ENCODE peak calls at places on chromosomes 2 and 18, in seven cellular contexts. One of them, this sample, is unnamed.

GRCh38 chr2:121075006-121075545 is 209.9 kb downstream of the TFCP2L1 start:
- DNase-seq in breast epithelium: no peak
- DNase-seq in small intestine: peak; percentile 28
- DNase-seq in thyroid gland: no peak
- DNase-seq in tibial nerve: no peak
- DNase-seq in SK-N-SH: peak; percentile 80
- DNase-seq in spleen: no peak
- DNase-seq in this sample: no peak

GRCh38 chr2:238216651-238217184 is 13.2 kb upstream of the ILKAP start:
- DNase-seq in tibial nerve: no peak
- DNase-seq in spleen: no peak
- DNase-seq in small intestine: peak; percentile 29
- DNase-seq in breast epithelium: no peak
- DNase-seq in thyroid gland: peak; percentile 16
- DNase-seq in SK-N-SH: no peak
- DNase-seq in this sample: no peak

GRCh38 chr18:31978616-31979015 is 35.7 kb upstream of the TRAPPC8 start:
- DNase-seq in thyroid gland: no peak
- DNase-seq in small intestine: no peak
- DNase-seq in breast epithelium: no peak
- DNase-seq in spleen: no peak
- DNase-seq in tibial nerve: no peak
- DNase-seq in SK-N-SH: no peak
- DNase-seq in this sample: no peak

GRCh38 chr18:2982452-2983172 is 30.3 kb downstream of the LPIN2 start:
- DNase-seq in tibial nerve: no peak
- DNase-seq in thyroid gland: no peak
- DNase-seq in SK-N-SH: no peak
- DNase-seq in spleen: no peak
- DNase-seq in breast epithelium: no peak
- DNase-seq in small intestine: peak; percentile 87
- DNase-seq in this sample: no peak

GRCh38 chr2:60118061-60118460 is 435.4 kb downstream of the BCL11A start:
- DNase-seq in small intestine: peak; percentile 27
- DNase-seq in thyroid gland: no peak
- DNase-seq in breast epithelium: no peak
- DNase-seq in SK-N-SH: no peak
- DNase-seq in tibial nerve: no peak
- DNase-seq in spleen: no peak
- DNase-seq in this sample: no peak

GRCh38 chr2:104406273-104406726 is 447.6 kb upstream of the POU3F3 start:
- DNase-seq in thyroid gland: peak; percentile 8
- DNase-seq in breast epithelium: no peak
- DNase-seq in SK-N-SH: peak; percentile 36
- DNase-seq in small intestine: peak; percentile 11
- DNase-seq in tibial nerve: no peak
- DNase-seq in spleen: no peak
- DNase-seq in this sample: no peak

GRCh38 chr2:233387667-233388528 is 33.6 kb downstream of the DGKD start:
- DNase-seq in tibial nerve: peak; percentile 82
- DNase-seq in breast epithelium: peak; percentile 75
- DNase-seq in small intestine: no peak
- DNase-seq in thyroid gland: peak; percentile 97
- DNase-seq in spleen: no peak
- DNase-seq in SK-N-SH: peak; percentile 90
- DNase-seq in this sample: peak; percentile 89

GRCh38 chr2:20543579-20543887 is 96.7 kb downstream of the RHOB start:
- DNase-seq in thyroid gland: no peak
- DNase-seq in spleen: no peak
- DNase-seq in tibial nerve: no peak
- DNase-seq in breast epithelium: no peak
- DNase-seq in SK-N-SH: no peak
- DNase-seq in small intestine: no peak
- DNase-seq in this sample: no peak

GRCh38 chr18:1227025-1227424 is 322.4 kb downstream of the ADCYAP1 start:
- DNase-seq in tibial nerve: no peak
- DNase-seq in small intestine: no peak
- DNase-seq in spleen: no peak
- DNase-seq in SK-N-SH: no peak
- DNase-seq in thyroid gland: no peak
- DNase-seq in breast epithelium: no peak
- DNase-seq in this sample: no peak

GRCh38 chr2:12416600-12416999 is 300.1 kb upstream of the TRIB2 start:
- DNase-seq in thyroid gland: peak; percentile 45
- DNase-seq in spleen: peak; percentile 81
- DNase-seq in small intestine: peak; percentile 36
- DNase-seq in breast epithelium: no peak
- DNase-seq in SK-N-SH: no peak
- DNase-seq in tibial nerve: peak; percentile 26
- DNase-seq in this sample: peak; percentile 31

GRCh38 chr2:191303349-191304005 is 58.3 kb downstream of the MYO1B start:
- DNase-seq in tibial nerve: no peak
- DNase-seq in SK-N-SH: no peak
- DNase-seq in small intestine: no peak
- DNase-seq in breast epithelium: no peak
- DNase-seq in thyroid gland: no peak
- DNase-seq in spleen: no peak
- DNase-seq in this sample: no peak

GRCh38 chr2:4780679-4781078 is 911.5 kb upstream of the SOX11 start:
- DNase-seq in breast epithelium: no peak
- DNase-seq in spleen: no peak
- DNase-seq in thyroid gland: no peak
- DNase-seq in tibial nerve: no peak
- DNase-seq in small intestine: no peak
- DNase-seq in SK-N-SH: no peak
- DNase-seq in this sample: no peak

GRCh38 chr2:215269397-215270117 is 42.3 kb upstream of the ATIC start:
- DNase-seq in thyroid gland: peak; percentile 48
- DNase-seq in spleen: no peak
- DNase-seq in SK-N-SH: peak; percentile 64
- DNase-seq in breast epithelium: no peak
- DNase-seq in tibial nerve: peak; percentile 30
- DNase-seq in small intestine: peak; percentile 64
- DNase-seq in this sample: peak; percentile 56

DNA sequence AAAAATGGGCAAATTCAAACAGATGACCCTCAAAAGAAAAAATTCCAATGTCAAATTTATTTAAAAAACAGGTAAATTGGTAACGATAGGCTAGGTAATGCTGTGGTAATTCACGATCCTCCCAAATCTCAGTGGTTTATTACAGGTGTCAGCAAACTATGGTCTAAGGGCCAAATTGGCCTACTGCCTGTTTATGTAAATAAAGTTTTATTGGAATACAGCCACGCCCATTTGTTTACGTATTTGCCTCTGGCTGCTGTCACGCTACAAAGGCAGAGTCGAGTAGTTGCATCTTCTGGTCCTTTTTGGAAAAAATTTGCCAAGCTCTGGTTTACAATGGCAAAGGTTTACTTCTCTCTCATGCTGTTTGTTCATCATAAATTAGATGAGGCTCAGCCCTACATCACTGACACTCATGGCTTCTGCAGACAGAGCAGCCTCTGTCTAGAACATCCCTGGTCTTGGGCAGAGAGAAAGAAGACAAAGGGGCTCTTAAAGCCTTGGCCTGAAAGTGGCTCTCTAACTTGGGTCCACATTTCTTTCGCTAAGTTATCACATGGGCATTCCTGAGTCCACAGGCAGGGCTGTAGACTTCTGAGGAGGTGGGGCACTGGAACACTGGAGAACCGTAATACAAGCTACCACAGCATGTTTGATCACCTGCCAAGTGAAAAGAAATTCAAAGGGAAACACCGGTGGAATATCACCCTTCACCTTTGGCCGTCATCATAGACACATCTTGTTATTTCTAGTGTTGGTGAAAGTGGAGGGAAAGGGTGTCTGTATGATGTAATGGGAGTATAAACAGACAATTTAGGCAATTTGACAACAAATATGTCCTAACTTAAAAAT is 34.8 kb downstream of the SP110 start:
- DNase-seq in breast epithelium: no peak
- DNase-seq in small intestine: peak; percentile 5
- DNase-seq in SK-N-SH: no peak
- DNase-seq in thyroid gland: no peak
- DNase-seq in tibial nerve: no peak
- DNase-seq in spleen: no peak
- DNase-seq in this sample: no peak
- H3K4me1 ChIP-seq in breast epithelium: no peaks in the 10 kb centered on the region
- H3K4me1 ChIP-seq in small intestine: no peaks in the 10 kb centered on the region
- H3K4me1 ChIP-seq in SK-N-SH: no peaks in the 10 kb centered on the region
- H3K4me1 ChIP-seq in thyroid gland: no peaks in the 10 kb centered on the region
- H3K4me1 ChIP-seq in tibial nerve: no peaks in the 10 kb centered on the region
- H3K4me1 ChIP-seq in spleen: no peaks in the 10 kb centered on the region
- H3K4me1 ChIP-seq in this sample: no peaks in the 10 kb centered on the region

GRCh38 chr2:27264253-27264752 is 1.5 kb upstream of the SLC30A3 start:
- DNase-seq in thyroid gland: no peak
- DNase-seq in SK-N-SH: peak; percentile 80
- DNase-seq in breast epithelium: no peak
- DNase-seq in spleen: no peak
- DNase-seq in small intestine: no peak
- DNase-seq in tibial nerve: no peak
- DNase-seq in this sample: no peak
- H3K27me3 ChIP-seq in thyroid gland: peaks cover 29% of the 10 kb centered on the region
- H3K27me3 ChIP-seq in SK-N-SH: peaks cover 80% of the 10 kb centered on the region
- H3K27me3 ChIP-seq in breast epithelium: peaks cover 11% of the 10 kb centered on the region
- H3K27me3 ChIP-seq in spleen: peaks cover 50% of the 10 kb centered on the region
- H3K27me3 ChIP-seq in small intestine: peaks cover 32% of the 10 kb centered on the region
- H3K27me3 ChIP-seq in tibial nerve: peaks cover 91% of the 10 kb centered on the region
- H3K27me3 ChIP-seq in this sample: no peaks in the 10 kb centered on the region

GRCh38 chr2:219207254-219207883 is 787 bp downstream of the ZFAND2B start:
- DNase-seq in thyroid gland: no peak
- DNase-seq in spleen: peak; percentile 77
- DNase-seq in small intestine: no peak
- DNase-seq in breast epithelium: no peak
- DNase-seq in SK-N-SH: no peak
- DNase-seq in tibial nerve: no peak
- DNase-seq in this sample: no peak

GRCh38 chr2:219205165-219205538 is 1.4 kb upstream of the ZFAND2B start:
- DNase-seq in thyroid gland: no peak
- DNase-seq in SK-N-SH: no peak
- DNase-seq in small intestine: no peak
- DNase-seq in breast epithelium: no peak
- DNase-seq in spleen: peak; percentile 19
- DNase-seq in tibial nerve: no peak
- DNase-seq in this sample: no peak

GRCh38 chr2:219206442-219207253 is at the start of gene ZFAND2B:
- DNase-seq in tibial nerve: peak; percentile 93
- DNase-seq in spleen: peak; percentile 99
- DNase-seq in SK-N-SH: peak; percentile 99
- DNase-seq in thyroid gland: peak; percentile 96
- DNase-seq in small intestine: peak; percentile 96
- DNase-seq in breast epithelium: peak; percentile 93
- DNase-seq in this sample: peak; percentile 93

GRCh38 chr2:219204425-219205164 is 2.0 kb upstream of the ZFAND2B start:
- DNase-seq in small intestine: no peak
- DNase-seq in thyroid gland: no peak
- DNase-seq in breast epithelium: no peak
- DNase-seq in SK-N-SH: no peak
- DNase-seq in spleen: peak; percentile 34
- DNase-seq in tibial nerve: no peak
- DNase-seq in this sample: no peak

DNA sequence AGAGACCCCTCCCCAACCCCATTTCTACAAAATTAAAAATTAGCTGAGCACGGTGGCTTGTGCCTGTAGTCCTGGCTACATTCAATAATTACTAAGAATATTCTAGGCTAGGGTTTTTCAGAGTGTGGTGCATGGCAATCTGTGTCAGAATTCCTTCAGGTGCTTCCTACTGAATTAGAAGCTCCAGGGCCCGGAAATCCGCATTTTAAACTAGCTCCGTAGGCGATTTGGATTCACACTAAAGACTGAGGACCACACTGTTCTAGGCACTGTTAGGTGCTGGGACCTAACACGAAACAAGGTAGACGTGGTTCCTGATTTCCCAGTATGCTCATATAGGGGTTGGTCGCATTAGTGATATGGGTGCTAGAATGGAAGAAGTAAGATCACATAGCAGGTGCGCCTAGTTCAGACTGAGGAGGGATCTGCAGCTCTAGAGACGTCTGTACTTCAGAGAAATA is 571 bp upstream of the ZFAND2B start:
- DNase-seq in tibial nerve: no peak
- DNase-seq in SK-N-SH: no peak
- DNase-seq in spleen: no peak
- DNase-seq in breast epithelium: no peak
- DNase-seq in small intestine: no peak
- DNase-seq in thyroid gland: no peak
- DNase-seq in this sample: no peak
- H3K4me1 ChIP-seq in tibial nerve: peaks cover 11% of the 10 kb centered on the region
- H3K4me1 ChIP-seq in SK-N-SH: peaks cover 20% of the 10 kb centered on the region
- H3K4me1 ChIP-seq in spleen: peaks cover 9% of the 10 kb centered on the region
- H3K4me1 ChIP-seq in breast epithelium: peaks cover 13% of the 10 kb centered on the region
- H3K4me1 ChIP-seq in small intestine: no peaks in the 10 kb centered on the region
- H3K4me1 ChIP-seq in thyroid gland: peaks cover 17% of the 10 kb centered on the region
- H3K4me1 ChIP-seq in this sample: peaks cover 10% of the 10 kb centered on the region

GRCh38 chr2:91477731-91478672 is 2786.5 kb downstream of the RPIA start:
- DNase-seq in thyroid gland: peak; percentile 27
- DNase-seq in tibial nerve: no peak
- DNase-seq in small intestine: no peak
- DNase-seq in SK-N-SH: peak; percentile 73
- DNase-seq in breast epithelium: no peak
- DNase-seq in spleen: peak; percentile 84
- DNase-seq in this sample: peak; percentile 30
- H3K27me3 ChIP-seq in thyroid gland: peaks cover 27% of the 10 kb centered on the region
- H3K27me3 ChIP-seq in tibial nerve: peaks cover 42% of the 10 kb centered on the region
- H3K27me3 ChIP-seq in small intestine: peaks cover 10% of the 10 kb centered on the region
- H3K27me3 ChIP-seq in SK-N-SH: peaks cover 20% of the 10 kb centered on the region
- H3K27me3 ChIP-seq in breast epithelium: peaks cover 15% of the 10 kb centered on the region
- H3K27me3 ChIP-seq in spleen: peaks cover 32% of the 10 kb centered on the region
- H3K27me3 ChIP-seq in this sample: peaks cover 8% of the 10 kb centered on the region

DNA sequence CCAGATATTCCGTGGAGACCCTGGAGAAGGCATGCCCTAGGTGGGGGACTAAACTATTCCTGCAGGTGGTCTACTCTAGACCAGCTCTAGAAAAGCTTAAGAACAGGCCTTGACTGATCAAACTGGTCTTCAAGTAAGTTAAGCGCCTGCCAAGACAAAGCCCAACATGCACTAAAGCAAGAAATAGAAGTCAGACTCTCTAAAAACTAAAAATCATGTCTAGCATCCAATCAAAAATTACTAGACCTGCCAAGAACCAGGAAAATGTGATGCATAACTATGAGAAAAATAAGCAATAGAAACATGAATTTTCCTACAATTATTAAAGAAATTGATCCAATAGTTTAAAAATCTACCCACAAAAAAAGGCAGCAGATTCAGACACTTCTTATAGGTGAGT is 13.6 kb downstream of the KIF1A start:
- DNase-seq in small intestine: no peak
- DNase-seq in thyroid gland: no peak
- DNase-seq in tibial nerve: no peak
- DNase-seq in SK-N-SH: no peak
- DNase-seq in breast epithelium: no peak
- DNase-seq in spleen: no peak
- DNase-seq in this sample: no peak
- H3K4me1 ChIP-seq in small intestine: no peaks in the 10 kb centered on the region
- H3K4me1 ChIP-seq in thyroid gland: no peaks in the 10 kb centered on the region
- H3K4me1 ChIP-seq in tibial nerve: no peaks in the 10 kb centered on the region
- H3K4me1 ChIP-seq in SK-N-SH: no peaks in the 10 kb centered on the region
- H3K4me1 ChIP-seq in breast epithelium: no peaks in the 10 kb centered on the region
- H3K4me1 ChIP-seq in spleen: no peaks in the 10 kb centered on the region
- H3K4me1 ChIP-seq in this sample: no peaks in the 10 kb centered on the region